ENCODE peak calls at places on chromosomes 3 and 15, in seven cellular contexts. H, E, N, T, I, P and D are unnamed samples.
A peak's percentile ranks its signal among the peaks of the same experiment; 100 is the strongest.

GRCh38 chr3:13455644-13456043 is 24.5 kb upstream of the HDAC11 start:
- DNase-seq in H (no peak), E (no peak), N (no peak), T (no peak), I (no peak), P (no peak), D (no peak)

GRCh38 chr3:64859625-64860590 is 172.1 kb upstream of the ADAMTS9 start:
- DNase-seq in H (no peak), E (peak; percentile 62), N (no peak), T (peak; percentile 31), I (no peak), P (no peak), D (no peak)

GRCh38 chr15:80749589-80749988 is 29.6 kb upstream of the CEMIP start:
- DNase-seq in H (no peak), E (no peak), N (no peak), T (no peak), I (no peak), P (no peak), D (no peak)

GRCh38 chr3:41237907-41238306 is 38.6 kb downstream of the CTNNB1 start:
- DNase-seq in H (no peak), E (no peak), N (no peak), T (no peak), I (no peak), P (no peak), D (no peak)

GRCh38 chr3:29486087-29486486 is 205.2 kb downstream of the RBMS3 start:
- DNase-seq in H (no peak), E (peak; percentile 94), N (no peak), T (peak; percentile 13), I (no peak), P (no peak), D (no peak)

GRCh38 chr3:8491750-8492149 is 9.9 kb upstream of the LMCD1 start:
- DNase-seq in H (peak; percentile 59), E (no peak), N (no peak), T (no peak), I (no peak), P (peak; percentile 51), D (no peak)

GRCh38 chr3:141431411-141432378 is 55.1 kb upstream of the RASA2 start:
- DNase-seq in H (no peak), E (no peak), N (no peak), T (no peak), I (no peak), P (no peak), D (no peak)

GRCh38 chr3:30864836-30865235 is 29.6 kb downstream of the GADL1 start:
- DNase-seq in H (no peak), E (no peak), N (no peak), T (no peak), I (no peak), P (no peak), D (no peak)

GRCh38 chr15:41332788-41333527 is at the start of gene NUSAP1:
- DNase-seq in H (no peak), E (no peak), N (peak; percentile 12), T (no peak), I (no peak), P (no peak), D (no peak)

GRCh38 chr3:186930143-186930638 is at the start of gene ST6GAL1:
- DNase-seq in H (peak; percentile 77), E (peak; percentile 83), N (no peak), T (no peak), I (peak; percentile 35), P (peak; percentile 79), D (no peak)

GRCh38 chr15:89469331-89470107 is 26.9 kb downstream of the RHCG start:
- DNase-seq in H (no peak), E (no peak), N (no peak), T (no peak), I (no peak), P (no peak), D (peak; percentile 32)

GRCh38 chr3:138078901-138079344 is 36.5 kb downstream of the DZIP1L start:
- DNase-seq in H (no peak), E (peak; percentile 94), N (no peak), T (peak; percentile 85), I (no peak), P (no peak), D (no peak)

GRCh38 chr15:62914461-62915079 is 128.0 kb upstream of the TPM1 start:
- DNase-seq in H (no peak), E (no peak), N (no peak), T (no peak), I (no peak), P (no peak), D (no peak)

GRCh38 chr15:92801412-92801773 is 98.7 kb upstream of the CHD2 start:
- DNase-seq in H (no peak), E (peak; percentile 97), N (no peak), T (peak; percentile 73), I (no peak), P (peak; percentile 43), D (no peak)

GRCh38 chr15:81767076-81767475 is 278.7 kb downstream of the MEX3B start:
- DNase-seq in H (no peak), E (no peak), N (no peak), T (no peak), I (no peak), P (no peak), D (no peak)

GRCh38 chr15:25332306-25332705 is 106.5 kb downstream of the UBE3A start:
- DNase-seq in H (no peak), E (no peak), N (no peak), T (no peak), I (no peak), P (no peak), D (no peak)

GRCh38 chr3:52218454-52218853 is 7.0 kb downstream of the TLR9 start:
- DNase-seq in H (peak; percentile 50), E (no peak), N (no peak), T (no peak), I (no peak), P (no peak), D (peak; percentile 28)

GRCh38 chr15:92541197-92542190 is 114.1 kb downstream of the FAM174B start:
- DNase-seq in H (peak; percentile 24), E (no peak), N (no peak), T (no peak), I (no peak), P (no peak), D (no peak)

GRCh38 chr3:100518983-100519382 is 26.6 kb downstream of the TMEM45A start:
- DNase-seq in H (no peak), E (peak; percentile 69), N (no peak), T (no peak), I (no peak), P (no peak), D (no peak)

GRCh38 chr3:76429536-76430177 is 610.2 kb upstream of the ROBO2 start:
- DNase-seq in H (no peak), E (no peak), N (no peak), T (no peak), I (no peak), P (no peak), D (no peak)

DNA sequence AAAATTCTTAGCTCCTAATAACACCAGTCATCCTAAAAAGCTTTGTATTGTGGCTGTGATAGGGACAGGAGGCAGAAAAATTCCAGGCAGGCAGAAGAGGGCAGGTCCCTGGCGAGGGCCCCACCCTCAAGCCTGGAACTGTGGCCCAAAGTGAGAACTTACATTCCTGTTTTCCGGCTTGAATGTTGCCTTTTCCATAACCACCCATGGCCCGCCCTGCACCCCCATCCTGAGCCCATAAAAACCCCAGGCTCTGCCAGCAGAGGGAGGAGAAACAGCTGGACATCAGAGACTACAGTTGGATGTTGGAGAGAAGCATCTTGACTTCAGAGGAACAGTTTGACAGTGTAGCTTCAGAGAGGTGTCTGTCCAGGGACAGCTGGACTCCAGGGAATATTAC is 37.3 kb downstream of the SLCO2A1 start:
- DNase-seq in H (peak; percentile 27), E (peak; percentile 7), N (peak; percentile 73), T (no peak), I (no peak), P (peak; percentile 9), D (no peak)
- TF ChIP-seq CTCF in H (no peak), E (peak; percentile 13), N (no peak), T (peak; percentile 18), I (no peak), P (no peak), D (no peak)

GRCh38 chr15:90598053-90598577 is 68.4 kb downstream of the CRTC3 start:
- DNase-seq in H (peak; percentile 53), E (peak; percentile 16), N (peak; percentile 82), T (no peak), I (peak; percentile 51), P (peak; percentile 89), D (no peak)
- H3K4me3 ChIP-seq in H (no peak overlapping the region), E (no peak overlapping the region), N (no peak overlapping the region), T (no peak overlapping the region), I (no peak overlapping the region), P (no peak overlapping the region), D (no peak overlapping the region)

DNA sequence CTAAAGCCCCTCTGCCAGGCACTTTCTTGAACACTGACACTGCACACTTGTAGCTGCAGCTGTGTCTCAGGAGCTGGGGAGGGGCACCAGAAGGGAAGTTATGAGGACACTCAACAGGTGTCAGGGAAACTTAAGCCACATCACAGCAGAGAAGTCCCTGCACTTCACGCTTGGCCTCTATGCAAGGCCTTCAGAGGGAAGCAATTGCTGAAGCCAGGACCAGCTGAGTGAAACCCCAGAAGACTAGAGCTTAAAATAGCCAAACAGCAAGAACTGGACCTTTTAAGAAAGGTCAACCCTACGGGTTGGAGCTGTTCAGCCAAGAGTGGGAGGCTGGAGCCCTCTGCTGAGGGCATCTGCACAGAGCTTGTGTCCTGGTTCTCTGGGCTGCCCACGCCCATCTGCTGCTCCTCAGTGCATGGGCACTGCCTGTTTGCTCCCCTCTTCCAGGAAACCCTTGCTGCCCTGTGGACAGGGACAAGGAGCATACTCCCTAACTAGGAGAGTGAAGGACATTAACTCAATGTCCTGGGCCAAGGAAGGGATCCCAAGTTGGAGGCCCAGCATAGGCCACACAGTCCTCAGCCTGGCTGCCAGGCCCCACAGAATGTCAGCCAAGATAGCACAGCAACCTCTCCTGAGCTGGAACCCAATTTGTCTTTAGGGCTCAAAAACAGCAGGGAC is 3.9 kb upstream of the GRAMD2A start:
- DNase-seq in H (no peak), E (no peak), N (no peak), T (no peak), I (no peak), P (no peak), D (no peak)
- TF ChIP-seq CTCF in H (no peak), E (no peak), N (no peak), T (no peak), I (no peak), P (no peak), D (no peak)

GRCh38 chr3:182925330-182925943 is 54.9 kb downstream of the DCUN1D1 start:
- DNase-seq in H (peak; percentile 36), E (peak; percentile 67), N (no peak), T (no peak), I (no peak), P (peak; percentile 11), D (no peak)

GRCh38 chr3:182920515-182921084 is 59.7 kb downstream of the DCUN1D1 start:
- DNase-seq in H (no peak), E (no peak), N (no peak), T (no peak), I (no peak), P (no peak), D (no peak)

GRCh38 chr3:182921665-182922355 is 58.5 kb downstream of the DCUN1D1 start:
- DNase-seq in H (no peak), E (peak; percentile 59), N (no peak), T (no peak), I (no peak), P (no peak), D (no peak)

GRCh38 chr3:182925944-182926337 is 54.4 kb downstream of the DCUN1D1 start:
- DNase-seq in H (no peak), E (no peak), N (no peak), T (no peak), I (no peak), P (no peak), D (no peak)
- H3K4me3 ChIP-seq in H (no peak overlapping the region), E (no peak overlapping the region), N (no peak overlapping the region), T (no peak overlapping the region), I (no peak overlapping the region), P (no peak overlapping the region), D (no peak overlapping the region)